ENCODE peak calls at places on chromosomes 13 and 19, in seven cellular contexts. One of them, this sample, is unnamed.

GRCh38 chr19:38557205-38557799 is 60.5 kb downstream of the MAP4K1 start:
- DNase-seq in fibroblast of lung: no peak
- DNase-seq in foreskin fibroblast: no peak
- DNase-seq in epithelial cell of esophagus: no peak
- DNase-seq in neuronal stem cell: no peak
- DNase-seq in cardiac fibroblast: no peak
- DNase-seq in fibroblast of mammary gland: no peak
- DNase-seq in this sample: no peak

GRCh38 chr13:99690426-99691189 is 189.3 kb downstream of the TM9SF2 start:
- DNase-seq in fibroblast of mammary gland: no peak
- DNase-seq in foreskin fibroblast: no peak
- DNase-seq in fibroblast of lung: no peak
- DNase-seq in cardiac fibroblast: no peak
- DNase-seq in epithelial cell of esophagus: no peak
- DNase-seq in neuronal stem cell: peak
- DNase-seq in this sample: no peak

GRCh38 chr13:101512650-101513049 is 60.2 kb downstream of the ITGBL1 start:
- DNase-seq in epithelial cell of esophagus: no peak
- DNase-seq in neuronal stem cell: no peak
- DNase-seq in cardiac fibroblast: peak
- DNase-seq in fibroblast of mammary gland: peak
- DNase-seq in foreskin fibroblast: peak
- DNase-seq in fibroblast of lung: no peak
- DNase-seq in this sample: peak

GRCh38 chr19:16456652-16457194 is 15.0 kb downstream of the EPS15L1 start:
- DNase-seq in neuronal stem cell: no peak
- DNase-seq in cardiac fibroblast: no peak
- DNase-seq in foreskin fibroblast: no peak
- DNase-seq in fibroblast of lung: no peak
- DNase-seq in epithelial cell of esophagus: peak
- DNase-seq in fibroblast of mammary gland: no peak
- DNase-seq in this sample: no peak

GRCh38 chr13:100395698-100396373 is 192.8 kb downstream of the GGACT start:
- DNase-seq in fibroblast of lung: no peak
- DNase-seq in cardiac fibroblast: no peak
- DNase-seq in epithelial cell of esophagus: no peak
- DNase-seq in foreskin fibroblast: no peak
- DNase-seq in fibroblast of mammary gland: no peak
- DNase-seq in neuronal stem cell: no peak
- DNase-seq in this sample: no peak

GRCh38 chr19:16942583-16942982 is 53.8 kb downstream of the F2RL3 start:
- DNase-seq in fibroblast of mammary gland: no peak
- DNase-seq in epithelial cell of esophagus: no peak
- DNase-seq in cardiac fibroblast: no peak
- DNase-seq in fibroblast of lung: no peak
- DNase-seq in foreskin fibroblast: no peak
- DNase-seq in neuronal stem cell: no peak
- DNase-seq in this sample: no peak

GRCh38 chr13:27607125-27607524 is 13.2 kb downstream of the LNX2 start:
- DNase-seq in cardiac fibroblast: peak
- DNase-seq in neuronal stem cell: no peak
- DNase-seq in epithelial cell of esophagus: peak
- DNase-seq in foreskin fibroblast: peak
- DNase-seq in fibroblast of mammary gland: peak
- DNase-seq in fibroblast of lung: peak
- DNase-seq in this sample: peak

GRCh38 chr19:14006766-14007562 is 844 bp upstream of the RFX1 start:
- DNase-seq in epithelial cell of esophagus: no peak
- DNase-seq in foreskin fibroblast: no peak
- DNase-seq in neuronal stem cell: no peak
- DNase-seq in fibroblast of mammary gland: no peak
- DNase-seq in cardiac fibroblast: no peak
- DNase-seq in fibroblast of lung: no peak
- DNase-seq in this sample: no peak

GRCh38 chr13:59687028-59687427 is 476.7 kb downstream of the DIAPH3 start:
- DNase-seq in fibroblast of mammary gland: no peak
- DNase-seq in neuronal stem cell: no peak
- DNase-seq in epithelial cell of esophagus: no peak
- DNase-seq in foreskin fibroblast: no peak
- DNase-seq in cardiac fibroblast: no peak
- DNase-seq in fibroblast of lung: no peak
- DNase-seq in this sample: no peak

GRCh38 chr19:55289117-55289796 is 5.5 kb downstream of the BRSK1 start:
- DNase-seq in neuronal stem cell: no peak
- DNase-seq in fibroblast of mammary gland: peak
- DNase-seq in epithelial cell of esophagus: no peak
- DNase-seq in cardiac fibroblast: peak
- DNase-seq in foreskin fibroblast: peak
- DNase-seq in fibroblast of lung: no peak
- DNase-seq in this sample: no peak

GRCh38 chr13:45615501-45616101 is at the start of gene ERICH6B:
- DNase-seq in fibroblast of mammary gland: peak
- DNase-seq in foreskin fibroblast: peak
- DNase-seq in fibroblast of lung: peak
- DNase-seq in epithelial cell of esophagus: peak
- DNase-seq in cardiac fibroblast: peak
- DNase-seq in neuronal stem cell: peak
- DNase-seq in this sample: no peak

GRCh38 chr13:30569901-30570576 is 47.7 kb upstream of the USPL1 start:
- DNase-seq in epithelial cell of esophagus: peak
- DNase-seq in fibroblast of lung: peak
- DNase-seq in foreskin fibroblast: peak
- DNase-seq in fibroblast of mammary gland: peak
- DNase-seq in cardiac fibroblast: peak
- DNase-seq in neuronal stem cell: no peak
- DNase-seq in this sample: peak

GRCh38 chr19:14475251-14476073 is at the start of gene PTGER1:
- DNase-seq in neuronal stem cell: no peak
- DNase-seq in foreskin fibroblast: peak
- DNase-seq in epithelial cell of esophagus: peak
- DNase-seq in fibroblast of mammary gland: peak
- DNase-seq in cardiac fibroblast: peak
- DNase-seq in fibroblast of lung: peak
- DNase-seq in this sample: no peak

GRCh38 chr19:33440241-33440640 is 66.7 kb downstream of the CEBPG start:
- DNase-seq in neuronal stem cell: no peak
- DNase-seq in foreskin fibroblast: no peak
- DNase-seq in epithelial cell of esophagus: no peak
- DNase-seq in fibroblast of lung: no peak
- DNase-seq in fibroblast of mammary gland: no peak
- DNase-seq in cardiac fibroblast: no peak
- DNase-seq in this sample: no peak

GRCh38 chr13:110953416-110953815 is 38.5 kb upstream of the ANKRD10 start:
- DNase-seq in epithelial cell of esophagus: no peak
- DNase-seq in fibroblast of mammary gland: no peak
- DNase-seq in neuronal stem cell: no peak
- DNase-seq in fibroblast of lung: no peak
- DNase-seq in foreskin fibroblast: no peak
- DNase-seq in cardiac fibroblast: no peak
- DNase-seq in this sample: no peak

GRCh38 chr19:32624410-32624809 is 43.4 kb downstream of the PDCD5 start:
- DNase-seq in neuronal stem cell: no peak
- DNase-seq in fibroblast of mammary gland: peak
- DNase-seq in fibroblast of lung: no peak
- DNase-seq in epithelial cell of esophagus: no peak
- DNase-seq in foreskin fibroblast: peak
- DNase-seq in cardiac fibroblast: peak
- DNase-seq in this sample: no peak

GRCh38 chr13:43492281-43492680 is 294.5 kb downstream of the ENOX1 start:
- DNase-seq in epithelial cell of esophagus: no peak
- DNase-seq in fibroblast of mammary gland: no peak
- DNase-seq in cardiac fibroblast: no peak
- DNase-seq in fibroblast of lung: no peak
- DNase-seq in foreskin fibroblast: no peak
- DNase-seq in neuronal stem cell: no peak
- DNase-seq in this sample: no peak

GRCh38 chr19:48874309-48875135 is 2.3 kb downstream of the PPP1R15A start:
- DNase-seq in fibroblast of mammary gland: peak
- DNase-seq in cardiac fibroblast: peak
- DNase-seq in neuronal stem cell: no peak
- DNase-seq in foreskin fibroblast: peak
- DNase-seq in epithelial cell of esophagus: peak
- DNase-seq in fibroblast of lung: no peak
- DNase-seq in this sample: peak

GRCh38 chr13:32530841-32531253 is 7.7 kb downstream of the N4BP2L2 start:
- DNase-seq in fibroblast of lung: peak
- DNase-seq in epithelial cell of esophagus: no peak
- DNase-seq in neuronal stem cell: no peak
- DNase-seq in fibroblast of mammary gland: peak
- DNase-seq in foreskin fibroblast: peak
- DNase-seq in cardiac fibroblast: peak
- DNase-seq in this sample: peak

GRCh38 chr19:50897612-50898011 is 13.6 kb downstream of the KLK4 start:
- DNase-seq in fibroblast of lung: no peak
- DNase-seq in neuronal stem cell: no peak
- DNase-seq in foreskin fibroblast: no peak
- DNase-seq in cardiac fibroblast: no peak
- DNase-seq in fibroblast of mammary gland: no peak
- DNase-seq in epithelial cell of esophagus: no peak
- DNase-seq in this sample: no peak

GRCh38 chr13:101523732-101524131 is 71.3 kb downstream of the ITGBL1 start:
- DNase-seq in cardiac fibroblast: peak
- DNase-seq in fibroblast of mammary gland: peak
- DNase-seq in neuronal stem cell: no peak
- DNase-seq in epithelial cell of esophagus: peak
- DNase-seq in foreskin fibroblast: peak
- DNase-seq in fibroblast of lung: peak
- DNase-seq in this sample: peak

GRCh38 chr13:92735909-92736308 is 490.7 kb upstream of the GPC6 start:
- DNase-seq in fibroblast of lung: no peak
- DNase-seq in cardiac fibroblast: no peak
- DNase-seq in fibroblast of mammary gland: no peak
- DNase-seq in epithelial cell of esophagus: no peak
- DNase-seq in neuronal stem cell: no peak
- DNase-seq in foreskin fibroblast: no peak
- DNase-seq in this sample: no peak

GRCh38 chr19:46896076-46896794 is 35.4 kb downstream of the ARHGAP35 start:
- DNase-seq in epithelial cell of esophagus: no peak
- DNase-seq in cardiac fibroblast: no peak
- DNase-seq in foreskin fibroblast: no peak
- DNase-seq in fibroblast of mammary gland: no peak
- DNase-seq in fibroblast of lung: no peak
- DNase-seq in neuronal stem cell: no peak
- DNase-seq in this sample: no peak

GRCh38 chr19:49103331-49104085 is 10.7 kb upstream of the LIN7B start:
- DNase-seq in epithelial cell of esophagus: no peak
- DNase-seq in fibroblast of lung: no peak
- DNase-seq in foreskin fibroblast: no peak
- DNase-seq in fibroblast of mammary gland: no peak
- DNase-seq in neuronal stem cell: no peak
- DNase-seq in cardiac fibroblast: no peak
- DNase-seq in this sample: no peak

DNA sequence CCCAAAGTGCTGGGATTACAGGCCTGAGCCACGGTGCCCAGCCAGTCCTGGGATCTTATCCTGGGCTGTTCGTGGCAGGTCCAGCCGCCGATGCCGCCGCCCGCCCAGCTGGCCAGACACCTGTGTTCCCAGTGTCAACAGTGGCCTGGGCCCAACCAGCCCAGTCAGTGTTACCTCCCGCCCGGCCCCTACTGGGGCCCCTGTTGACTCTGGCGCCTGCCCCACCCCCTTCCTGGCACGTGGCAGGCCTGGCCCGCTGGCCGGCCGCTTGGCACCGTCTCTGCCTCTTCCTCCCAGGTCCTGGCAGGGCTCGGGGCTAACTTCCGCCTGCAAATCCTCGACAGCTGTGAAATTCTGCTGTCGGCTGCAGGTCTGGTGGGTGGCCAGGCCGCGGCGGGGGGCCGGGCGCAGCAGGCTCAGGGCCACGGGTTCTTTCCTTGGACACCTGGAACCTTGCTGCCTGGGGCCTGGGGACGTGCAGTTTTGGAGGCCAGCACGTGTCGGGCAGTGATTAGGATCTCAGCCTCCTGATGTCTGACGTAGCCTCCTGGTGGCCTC is 9.1 kb downstream of the ARID3A start:
- DNase-seq in neuronal stem cell: no peak
- DNase-seq in cardiac fibroblast: peak
- DNase-seq in fibroblast of lung: peak
- DNase-seq in epithelial cell of esophagus: no peak
- DNase-seq in foreskin fibroblast: peak
- DNase-seq in fibroblast of mammary gland: peak
- DNase-seq in this sample: peak
- H3K4me3 ChIP-seq in neuronal stem cell: no peak
- H3K4me3 ChIP-seq in cardiac fibroblast: no peak
- H3K4me3 ChIP-seq in fibroblast of lung: no peak
- H3K4me3 ChIP-seq in epithelial cell of esophagus: no peak
- H3K4me3 ChIP-seq in foreskin fibroblast: no peak
- H3K4me3 ChIP-seq in fibroblast of mammary gland: no peak
- H3K4me3 ChIP-seq in this sample: no peak

GRCh38 chr19:18339703-18340102 is 695 bp upstream of the PGPEP1 start:
- DNase-seq in fibroblast of lung: no peak
- DNase-seq in fibroblast of mammary gland: peak
- DNase-seq in epithelial cell of esophagus: no peak
- DNase-seq in foreskin fibroblast: peak
- DNase-seq in neuronal stem cell: no peak
- DNase-seq in cardiac fibroblast: no peak
- DNase-seq in this sample: no peak
- H3K4me3 ChIP-seq in fibroblast of lung: peak
- H3K4me3 ChIP-seq in fibroblast of mammary gland: no peak
- H3K4me3 ChIP-seq in epithelial cell of esophagus: no peak
- H3K4me3 ChIP-seq in foreskin fibroblast: peak
- H3K4me3 ChIP-seq in neuronal stem cell: peak
- H3K4me3 ChIP-seq in cardiac fibroblast: no peak
- H3K4me3 ChIP-seq in this sample: peak

GRCh38 chr19:40055832-40056504 is at the start of gene ZNF780B:
- DNase-seq in epithelial cell of esophagus: peak
- DNase-seq in neuronal stem cell: peak
- DNase-seq in foreskin fibroblast: peak
- DNase-seq in cardiac fibroblast: peak
- DNase-seq in fibroblast of mammary gland: peak
- DNase-seq in fibroblast of lung: peak
- DNase-seq in this sample: peak

GRCh38 chr19:40055049-40055448 is 982 bp downstream of the ZNF780B start:
- DNase-seq in fibroblast of mammary gland: no peak
- DNase-seq in neuronal stem cell: no peak
- DNase-seq in epithelial cell of esophagus: no peak
- DNase-seq in foreskin fibroblast: no peak
- DNase-seq in fibroblast of lung: no peak
- DNase-seq in cardiac fibroblast: no peak
- DNase-seq in this sample: no peak

GRCh38 chr19:40056505-40056904 is 474 bp upstream of the ZNF780B start:
- DNase-seq in foreskin fibroblast: no peak
- DNase-seq in neuronal stem cell: no peak
- DNase-seq in fibroblast of lung: no peak
- DNase-seq in cardiac fibroblast: peak
- DNase-seq in fibroblast of mammary gland: no peak
- DNase-seq in epithelial cell of esophagus: no peak
- DNase-seq in this sample: no peak

GRCh38 chr19:40053491-40053890 is 2.5 kb downstream of the ZNF780B start:
- DNase-seq in neuronal stem cell: no peak
- DNase-seq in epithelial cell of esophagus: no peak
- DNase-seq in fibroblast of mammary gland: no peak
- DNase-seq in fibroblast of lung: no peak
- DNase-seq in foreskin fibroblast: no peak
- DNase-seq in cardiac fibroblast: no peak
- DNase-seq in this sample: no peak

GRCh38 chr19:40054632-40055031 is 1.4 kb downstream of the ZNF780B start:
- DNase-seq in fibroblast of mammary gland: no peak
- DNase-seq in fibroblast of lung: no peak
- DNase-seq in epithelial cell of esophagus: no peak
- DNase-seq in neuronal stem cell: no peak
- DNase-seq in foreskin fibroblast: no peak
- DNase-seq in cardiac fibroblast: no peak
- DNase-seq in this sample: no peak
- H3K4me3 ChIP-seq in fibroblast of mammary gland: no peak
- H3K4me3 ChIP-seq in fibroblast of lung: peak
- H3K4me3 ChIP-seq in epithelial cell of esophagus: no peak
- H3K4me3 ChIP-seq in neuronal stem cell: peak
- H3K4me3 ChIP-seq in foreskin fibroblast: peak
- H3K4me3 ChIP-seq in cardiac fibroblast: no peak
- H3K4me3 ChIP-seq in this sample: peak

GRCh38 chr13:41465965-41466364 is 8.6 kb downstream of the RGCC start:
- DNase-seq in cardiac fibroblast: no peak
- DNase-seq in epithelial cell of esophagus: no peak
- DNase-seq in neuronal stem cell: no peak
- DNase-seq in foreskin fibroblast: no peak
- DNase-seq in fibroblast of lung: no peak
- DNase-seq in fibroblast of mammary gland: no peak
- DNase-seq in this sample: no peak
- H3K4me3 ChIP-seq in cardiac fibroblast: no peak
- H3K4me3 ChIP-seq in epithelial cell of esophagus: no peak
- H3K4me3 ChIP-seq in neuronal stem cell: no peak
- H3K4me3 ChIP-seq in foreskin fibroblast: no peak
- H3K4me3 ChIP-seq in fibroblast of lung: no peak
- H3K4me3 ChIP-seq in fibroblast of mammary gland: no peak
- H3K4me3 ChIP-seq in this sample: no peak

This sample was measured in AG10803.